ENCODE peak calls at places on chromosomes 5 and 9, in five cellular contexts. Q, Y, S, H and O are unnamed samples.

GRCh38 chr5:51632027-51632426 is 248.8 kb downstream of the ISL1 start:
- DNase-seq in Q (no peak), Y (no peak), S (no peak), H (no peak), O (no peak)

GRCh38 chr5:66513130-66513529 is 83.1 kb upstream of the MAST4 start:
- DNase-seq in Q (no peak), Y (no peak), S (no peak), H (no peak), O (no peak)

GRCh38 chr5:68071731-68072130 is 143.8 kb upstream of the PIK3R1 start:
- DNase-seq in Q (no peak), Y (no peak), S (peak; percentile 1), H (peak; percentile 59), O (no peak)

GRCh38 chr5:69265931-69266330 is 31.2 kb downstream of the CDK7 start:
- DNase-seq in Q (peak; percentile 94), Y (no peak), S (peak; percentile 7), H (no peak), O (no peak)

GRCh38 chr9:38029923-38030638 is 38.9 kb downstream of the SHB start:
- DNase-seq in Q (no peak), Y (no peak), S (no peak), H (no peak), O (no peak)

GRCh38 chr5:95599252-95599651 is 20.6 kb upstream of the GPR150 start:
- DNase-seq in Q (peak; percentile 8), Y (no peak), S (no peak), H (no peak), O (no peak)

GRCh38 chr5:132022737-132023136 is 11.3 kb upstream of the ACSL6 start:
- DNase-seq in Q (no peak), Y (peak; percentile 66), S (peak; percentile 53), H (no peak), O (no peak)

GRCh38 chr9:117411547-117411946 is 3.3 kb downstream of the ASTN2 start:
- DNase-seq in Q (peak; percentile 91), Y (no peak), S (peak; percentile 32), H (peak; percentile 23), O (peak; percentile 61)

GRCh38 chr5:159697536-159697935 is 218.7 kb upstream of the ADRA1B start:
- DNase-seq in Q (no peak), Y (no peak), S (no peak), H (no peak), O (no peak)

GRCh38 chr5:74679968-74680367 is 5.1 kb upstream of the HEXB start:
- DNase-seq in Q (no peak), Y (no peak), S (no peak), H (peak; percentile 67), O (peak; percentile 31)

GRCh38 chr9:98962861-98963260 is 19.2 kb downstream of the COL15A1 start:
- DNase-seq in Q (peak; percentile 73), Y (no peak), S (no peak), H (peak; percentile 58), O (no peak)

GRCh38 chr5:134507495-134507894 is 18.0 kb upstream of the JADE2 start:
- DNase-seq in Q (no peak), Y (peak; percentile 57), S (no peak), H (no peak), O (peak; percentile 90)

GRCh38 chr5:35813456-35813855 is 43.2 kb upstream of the IL7R start:
- DNase-seq in Q (no peak), Y (no peak), S (no peak), H (peak; percentile 26), O (no peak)

GRCh38 chr5:173581408-173582197 is 34.8 kb downstream of the BOD1 start:
- DNase-seq in Q (peak; percentile 89), Y (peak; percentile 80), S (peak; percentile 70), H (peak; percentile 39), O (no peak)

GRCh38 chr5:113223315-113223714 is 211.5 kb downstream of the TSSK1B start:
- DNase-seq in Q (no peak), Y (no peak), S (no peak), H (no peak), O (no peak)

GRCh38 chr9:68844623-68845612 is 139.9 kb downstream of the PIP5K1B start:
- DNase-seq in Q (peak; percentile 85), Y (no peak), S (peak; percentile 24), H (peak; percentile 15), O (peak; percentile 12)

GRCh38 chr9:89550516-89550915 is 52.6 kb upstream of the SEMA4D start:
- DNase-seq in Q (peak; percentile 51), Y (no peak), S (no peak), H (no peak), O (no peak)

GRCh38 chr9:123081824-123082223 is 48.4 kb downstream of the GPR21 start:
- DNase-seq in Q (peak; percentile 84), Y (no peak), S (peak; percentile 42), H (peak; percentile 51), O (peak; percentile 22)

GRCh38 chr5:11853140-11853539 is 51.1 kb downstream of the CTNND2 start:
- DNase-seq in Q (no peak), Y (no peak), S (no peak), H (no peak), O (no peak)

GRCh38 chr5:180649297-180650039 is at the start of gene FLT4:
- DNase-seq in Q (peak; percentile 56), Y (peak; percentile 56), S (no peak), H (no peak), O (no peak)

GRCh38 chr5:1554410-1554967 is 30.7 kb upstream of the LPCAT1 start:
- DNase-seq in Q (no peak), Y (no peak), S (no peak), H (no peak), O (no peak)

GRCh38 chr9:134135343-134136116 is at the start of gene WDR5:
- DNase-seq in Q (peak; percentile 96), Y (peak; percentile 96), S (peak; percentile 83), H (peak; percentile 86), O (peak; percentile 90)

GRCh38 chr5:149268928-149269557 is 2.6 kb upstream of the AFAP1L1 start:
- DNase-seq in Q (peak; percentile 82), Y (no peak), S (peak; percentile 96), H (peak; percentile 68), O (peak; percentile 71)

GRCh38 chr9:121607434-121608248 is 43.8 kb upstream of the DAB2IP start:
- DNase-seq in Q (no peak), Y (no peak), S (peak; percentile 29), H (peak; percentile 61), O (peak; percentile 73)

GRCh38 chr5:137567226-137567625 is 68.1 kb upstream of the SPOCK1 start:
- DNase-seq in Q (no peak), Y (no peak), S (no peak), H (no peak), O (no peak)

GRCh38 chr9:4796988-4797956 is 4.5 kb downstream of the RCL1 start:
- DNase-seq in Q (peak; percentile 85), Y (no peak), S (peak; percentile 50), H (peak; percentile 44), O (peak; percentile 35)

GRCh38 chr9:72557549-72557948 is 36.1 kb downstream of the TMC1 start:
- DNase-seq in Q (peak; percentile 2), Y (peak; percentile 81), S (peak; percentile 94), H (peak; percentile 98), O (peak; percentile 57)

GRCh38 chr9:102164247-102164646 is 425.8 kb upstream of the GRIN3A start:
- DNase-seq in Q (no peak), Y (no peak), S (no peak), H (no peak), O (no peak)

GRCh38 chr9:112360047-112360804 is 19.7 kb upstream of the HSDL2 start:
- DNase-seq in Q (no peak), Y (no peak), S (peak; percentile 71), H (peak; percentile 45), O (no peak)

GRCh38 chr5:148457183-148457620 is 73.4 kb downstream of the FBXO38 start:
- DNase-seq in Q (peak; percentile 56), Y (no peak), S (peak; percentile 51), H (no peak), O (peak; percentile 16)

GRCh38 chr9:93459432-93459847 is 6.1 kb upstream of the FAM120AOS start:
- DNase-seq in Q (no peak), Y (no peak), S (no peak), H (no peak), O (no peak)

GRCh38 chr5:72238712-72239445 is 81.2 kb downstream of the MRPS27 start:
- DNase-seq in Q (peak; percentile 84), Y (no peak), S (no peak), H (no peak), O (no peak)

GRCh38 chr9:35027871-35028270 is 38.3 kb downstream of the DNAJB5 start:
- DNase-seq in Q (no peak), Y (no peak), S (no peak), H (no peak), O (no peak)

GRCh38 chr5:93674866-93675457 is 66.4 kb downstream of the POU5F2 start:
- DNase-seq in Q (no peak), Y (no peak), S (no peak), H (no peak), O (no peak)

GRCh38 chr5:174292348-174292747 is 246.8 kb downstream of the NSG2 start:
- DNase-seq in Q (no peak), Y (no peak), S (peak; percentile 20), H (no peak), O (no peak)

GRCh38 chr5:83249156-83249555 is 171.8 kb downstream of the XRCC4 start:
- DNase-seq in Q (no peak), Y (no peak), S (no peak), H (no peak), O (no peak)

GRCh38 chr5:111580956-111581355 is 68.6 kb upstream of the STARD4 start:
- DNase-seq in Q (no peak), Y (no peak), S (no peak), H (peak; percentile 11), O (no peak)